ENCODE peak calls at places on chromosomes 16 and 17, in seven cellular contexts. One of them, this sample, is unnamed.

GRCh38 chr17:79921411-79922160 is 82.3 kb upstream of the CBX4 start:
- DNase-seq in upper lobe of right lung: no peak
- DNase-seq in CMK: no peak
- DNase-seq in mucosa of gallbladder: no peak
- DNase-seq in M059J: no peak
- DNase-seq in EH: no peak
- DNase-seq in Calu3: no peak
- DNase-seq in this sample: no peak

GRCh38 chr16:67089101-67089500 is 20.6 kb upstream of the PHAF1 start:
- DNase-seq in Calu3: no peak
- DNase-seq in mucosa of gallbladder: no peak
- DNase-seq in upper lobe of right lung: no peak
- DNase-seq in EH: no peak
- DNase-seq in CMK: no peak
- DNase-seq in M059J: no peak
- DNase-seq in this sample: no peak

GRCh38 chr17:80969030-80969673 is 22.5 kb upstream of the CHMP6 start:
- DNase-seq in EH: no peak
- DNase-seq in CMK: peak
- DNase-seq in mucosa of gallbladder: no peak
- DNase-seq in Calu3: no peak
- DNase-seq in M059J: no peak
- DNase-seq in upper lobe of right lung: no peak
- DNase-seq in this sample: no peak

GRCh38 chr17:4101127-4101798 is 41.6 kb downstream of the ZZEF1 start:
- DNase-seq in CMK: no peak
- DNase-seq in EH: no peak
- DNase-seq in Calu3: no peak
- DNase-seq in mucosa of gallbladder: peak
- DNase-seq in M059J: no peak
- DNase-seq in upper lobe of right lung: no peak
- DNase-seq in this sample: no peak

GRCh38 chr17:39166437-39167335 is 725 bp upstream of the ARL5C start:
- DNase-seq in M059J: peak
- DNase-seq in Calu3: no peak
- DNase-seq in upper lobe of right lung: no peak
- DNase-seq in EH: no peak
- DNase-seq in mucosa of gallbladder: no peak
- DNase-seq in CMK: no peak
- DNase-seq in this sample: no peak

GRCh38 chr17:31095239-31096105 is 695 bp downstream of the NF1 start:
- DNase-seq in EH: peak
- DNase-seq in Calu3: peak
- DNase-seq in CMK: peak
- DNase-seq in mucosa of gallbladder: no peak
- DNase-seq in upper lobe of right lung: peak
- DNase-seq in M059J: peak
- DNase-seq in this sample: peak

GRCh38 chr16:30075503-30076275 is at the start of gene PPP4C:
- DNase-seq in Calu3: peak
- DNase-seq in EH: peak
- DNase-seq in CMK: peak
- DNase-seq in upper lobe of right lung: peak
- DNase-seq in mucosa of gallbladder: peak
- DNase-seq in M059J: peak
- DNase-seq in this sample: peak

GRCh38 chr17:62966426-62967110 is 533 bp downstream of the TANC2 start:
- DNase-seq in EH: peak
- DNase-seq in upper lobe of right lung: peak
- DNase-seq in mucosa of gallbladder: no peak
- DNase-seq in CMK: no peak
- DNase-seq in Calu3: peak
- DNase-seq in M059J: peak
- DNase-seq in this sample: no peak

GRCh38 chr16:65097296-65097695 is 24.6 kb downstream of the CDH11 start:
- DNase-seq in upper lobe of right lung: no peak
- DNase-seq in EH: no peak
- DNase-seq in Calu3: no peak
- DNase-seq in CMK: no peak
- DNase-seq in mucosa of gallbladder: no peak
- DNase-seq in M059J: no peak
- DNase-seq in this sample: no peak

GRCh38 chr16:57658878-57659674 is 9.0 kb upstream of the ADGRG3 start:
- DNase-seq in M059J: no peak
- DNase-seq in upper lobe of right lung: no peak
- DNase-seq in Calu3: no peak
- DNase-seq in mucosa of gallbladder: no peak
- DNase-seq in CMK: no peak
- DNase-seq in EH: no peak
- DNase-seq in this sample: no peak

GRCh38 chr17:80694992-80695912 is 150.6 kb downstream of the RPTOR start:
- DNase-seq in Calu3: peak
- DNase-seq in EH: no peak
- DNase-seq in CMK: no peak
- DNase-seq in mucosa of gallbladder: no peak
- DNase-seq in upper lobe of right lung: no peak
- DNase-seq in M059J: no peak
- DNase-seq in this sample: no peak

GRCh38 chr17:48734328-48735056 is 5.9 kb upstream of the HOXB13 start:
- DNase-seq in EH: no peak
- DNase-seq in mucosa of gallbladder: no peak
- DNase-seq in M059J: no peak
- DNase-seq in CMK: no peak
- DNase-seq in upper lobe of right lung: peak
- DNase-seq in Calu3: no peak
- DNase-seq in this sample: peak

GRCh38 chr16:4307215-4308037 is 8.4 kb upstream of the GLIS2 start:
- DNase-seq in EH: peak
- DNase-seq in CMK: peak
- DNase-seq in mucosa of gallbladder: peak
- DNase-seq in upper lobe of right lung: peak
- DNase-seq in M059J: peak
- DNase-seq in Calu3: peak
- DNase-seq in this sample: peak

GRCh38 chr16:22358000-22358399 is 16.4 kb downstream of the CDR2 start:
- DNase-seq in mucosa of gallbladder: no peak
- DNase-seq in Calu3: no peak
- DNase-seq in CMK: no peak
- DNase-seq in M059J: no peak
- DNase-seq in upper lobe of right lung: no peak
- DNase-seq in EH: peak
- DNase-seq in this sample: no peak

GRCh38 chr17:73288534-73289302 is 23.1 kb downstream of the CDC42EP4 start:
- DNase-seq in upper lobe of right lung: peak
- DNase-seq in mucosa of gallbladder: peak
- DNase-seq in CMK: no peak
- DNase-seq in M059J: peak
- DNase-seq in EH: peak
- DNase-seq in Calu3: peak
- DNase-seq in this sample: no peak

GRCh38 chr16:11089504-11090124 is 145.2 kb downstream of the CLEC16A start:
- DNase-seq in Calu3: no peak
- DNase-seq in mucosa of gallbladder: peak
- DNase-seq in upper lobe of right lung: no peak
- DNase-seq in M059J: peak
- DNase-seq in CMK: no peak
- DNase-seq in EH: peak
- DNase-seq in this sample: no peak

GRCh38 chr17:4948997-4949320 is 629 bp upstream of the PFN1 start:
- DNase-seq in CMK: no peak
- DNase-seq in Calu3: peak
- DNase-seq in upper lobe of right lung: peak
- DNase-seq in M059J: peak
- DNase-seq in mucosa of gallbladder: peak
- DNase-seq in EH: peak
- DNase-seq in this sample: peak

GRCh38 chr17:75518201-75518600 is 1.9 kb downstream of the TSEN54 start:
- DNase-seq in CMK: peak
- DNase-seq in upper lobe of right lung: no peak
- DNase-seq in Calu3: no peak
- DNase-seq in EH: no peak
- DNase-seq in mucosa of gallbladder: no peak
- DNase-seq in M059J: no peak
- DNase-seq in this sample: no peak

GRCh38 chr16:89721644-89722391 is 481 bp downstream of the ZNF276 start:
- DNase-seq in upper lobe of right lung: peak
- DNase-seq in Calu3: peak
- DNase-seq in mucosa of gallbladder: peak
- DNase-seq in M059J: peak
- DNase-seq in CMK: peak
- DNase-seq in EH: peak
- DNase-seq in this sample: peak

GRCh38 chr17:82927311-82927660 is 87.5 kb upstream of the ZNF750 start:
- DNase-seq in mucosa of gallbladder: no peak
- DNase-seq in upper lobe of right lung: no peak
- DNase-seq in Calu3: no peak
- DNase-seq in EH: no peak
- DNase-seq in M059J: no peak
- DNase-seq in CMK: no peak
- DNase-seq in this sample: no peak

GRCh38 chr16:15811778-15812750 is 44.8 kb downstream of the MYH11 start:
- DNase-seq in mucosa of gallbladder: no peak
- DNase-seq in M059J: peak
- DNase-seq in Calu3: peak
- DNase-seq in EH: peak
- DNase-seq in CMK: peak
- DNase-seq in upper lobe of right lung: no peak
- DNase-seq in this sample: no peak

GRCh38 chr16:57528499-57529323 is 7.7 kb downstream of the CCDC102A start:
- DNase-seq in Calu3: peak
- DNase-seq in EH: no peak
- DNase-seq in mucosa of gallbladder: peak
- DNase-seq in M059J: no peak
- DNase-seq in upper lobe of right lung: peak
- DNase-seq in CMK: no peak
- DNase-seq in this sample: no peak

GRCh38 chr17:31570231-31570630 is 178.8 kb downstream of the RAB11FIP4 start:
- DNase-seq in Calu3: no peak
- DNase-seq in EH: no peak
- DNase-seq in mucosa of gallbladder: no peak
- DNase-seq in CMK: no peak
- DNase-seq in M059J: no peak
- DNase-seq in upper lobe of right lung: no peak
- DNase-seq in this sample: no peak

GRCh38 chr17:81832608-81833159 is 407 bp downstream of the MCRIP1 start:
- DNase-seq in upper lobe of right lung: peak
- DNase-seq in EH: peak
- DNase-seq in mucosa of gallbladder: peak
- DNase-seq in Calu3: no peak
- DNase-seq in M059J: no peak
- DNase-seq in CMK: no peak
- DNase-seq in this sample: peak

This sample was measured in RWPE2.